ENCODE peak calls at places on chromosomes 12 and 14, in nine cellular contexts. M is fibroblast of lung, R is K562, J is mesendoderm, O is H9, U is mammary epithelial cell, K is IMR-90, F is mesenchymal stem cell, Y is neuronal stem cell. Z is an unnamed sample.

GRCh38 chr12:127516467-127516866 is 750.5 kb upstream of the TMEM132C start:
- DNase-seq in J (no peak), K (peak), U (no peak), R (no peak), M (peak), Y (no peak), F (peak), O (no peak), Z (peak)

GRCh38 chr14:95835331-95835730 is 41.3 kb upstream of the TUNAR start:
- DNase-seq in K (peak), R (no peak), U (no peak), F (no peak), M (peak), O (no peak), J (peak), Y (no peak), Z (no peak)

GRCh38 chr12:85923767-85924331 is 49.8 kb downstream of the NTS start:
- DNase-seq in Y (no peak), J (peak), R (peak), O (no peak), M (peak), U (peak), K (peak), F (peak), Z (peak)

GRCh38 chr12:120590741-120591407 is 9.7 kb upstream of the POP5 start:
- DNase-seq in R (no peak), F (no peak), J (no peak), K (no peak), O (no peak), U (no peak), Y (no peak), M (no peak), Z (no peak)

GRCh38 chr12:32681272-32681671 is 2.2 kb downstream of the DNM1L start:
- DNase-seq in R (no peak), O (no peak), M (no peak), K (no peak), Y (no peak), U (no peak), J (no peak), F (no peak), Z (no peak)

GRCh38 chr14:69263364-69263763 is 3.4 kb downstream of the GALNT16 start:
- DNase-seq in F (peak), J (no peak), K (peak), M (peak), O (no peak), U (peak), R (no peak), Y (no peak), Z (peak)

GRCh38 chr12:107296681-107297086 is 203.3 kb upstream of the CRY1 start:
- DNase-seq in F (no peak), J (no peak), Y (no peak), M (peak), U (peak), K (no peak), R (no peak), O (no peak), Z (peak)

GRCh38 chr12:52971701-52972329 is 22.9 kb downstream of the KRT18 start:
- DNase-seq in Y (no peak), F (peak), J (peak), U (peak), O (peak), M (peak), R (no peak), K (peak), Z (peak)

GRCh38 chr14:90381011-90381790 is 15.6 kb upstream of the CALM1 start:
- DNase-seq in O (no peak), K (no peak), R (no peak), F (peak), J (no peak), M (peak), Y (no peak), U (no peak), Z (peak)

GRCh38 chr12:120257041-120257821 is 8.3 kb downstream of the PXN start:
- DNase-seq in M (peak), O (peak), K (peak), R (no peak), J (peak), F (no peak), U (peak), Y (no peak), Z (peak)

GRCh38 chr14:66405158-66405557 is 81.0 kb upstream of the CCDC196 start:
- DNase-seq in F (no peak), K (peak), J (peak), R (no peak), O (peak), Y (no peak), M (peak), U (peak), Z (peak)

GRCh38 chr12:19971396-19971802 is 396.9 kb upstream of the PDE3A start:
- DNase-seq in F (peak), R (no peak), K (no peak), M (peak), O (peak), U (no peak), J (peak), Y (peak), Z (peak)

GRCh38 chr12:119206348-119207075 is 27.8 kb downstream of the HSPB8 start:
- DNase-seq in M (no peak), K (no peak), J (peak), F (no peak), Y (peak), U (no peak), R (no peak), O (peak), Z (no peak)

GRCh38 chr12:131856366-131857097 is 28.3 kb downstream of the MMP17 start:
- DNase-seq in F (no peak), Y (no peak), M (no peak), R (no peak), U (no peak), K (no peak), J (no peak), O (no peak), Z (no peak)

GRCh38 chr12:25788707-25789106 is 169.8 kb upstream of the RASSF8 start:
- DNase-seq in Y (no peak), U (no peak), K (no peak), J (peak), O (no peak), F (no peak), R (no peak), M (no peak), Z (no peak)

GRCh38 chr12:47686645-47687240 is 19.1 kb downstream of the RPAP3 start:
- DNase-seq in K (peak), U (peak), F (peak), O (no peak), Y (peak), J (peak), M (peak), R (peak), Z (peak)

GRCh38 chr14:52954346-52955214 is 3.7 kb upstream of the FERMT2 start:
- DNase-seq in J (peak), M (peak), K (peak), U (no peak), F (peak), Y (no peak), O (no peak), R (no peak), Z (no peak)

GRCh38 chr12:15049456-15050153 is 76.8 kb downstream of the PDE6H start:
- DNase-seq in F (no peak), Y (no peak), K (no peak), O (no peak), U (no peak), J (no peak), M (no peak), R (no peak), Z (no peak)

GRCh38 chr12:86727151-86727550 is 471.0 kb upstream of the MGAT4C start:
- DNase-seq in M (peak), R (no peak), Y (no peak), K (peak), F (peak), J (no peak), O (no peak), U (peak), Z (peak)

GRCh38 chr14:90624228-90624627 is 192.0 kb downstream of the TTC7B start:
- DNase-seq in K (peak), F (peak), J (no peak), Y (no peak), O (no peak), U (peak), R (no peak), M (peak), Z (peak)

GRCh38 chr14:73850940-73851339 is 691 bp upstream of the PTGR2 start:
- DNase-seq in R (no peak), M (peak), O (no peak), K (no peak), F (peak), Y (no peak), U (peak), J (peak), Z (peak)

GRCh38 chr12:98579347-98579746 is 14.1 kb upstream of the SLC25A3 start:
- DNase-seq in R (no peak), J (no peak), M (no peak), U (no peak), K (no peak), Y (no peak), O (no peak), F (no peak), Z (no peak)

GRCh38 chr12:9634177-9634803 is 26.6 kb upstream of the KLRB1 start:
- DNase-seq in R (peak), J (peak), O (no peak), Y (peak), F (peak), M (peak), K (peak), U (peak), Z (peak)

GRCh38 chr12:1978078-1978477 is 26.2 kb downstream of the DCP1B start:
- DNase-seq in Y (no peak), J (no peak), M (no peak), R (no peak), O (no peak), F (no peak), K (peak), U (no peak), Z (no peak)

GRCh38 chr12:132475304-132476037 is 14.5 kb upstream of the FBRSL1 start:
- DNase-seq in F (no peak), O (no peak), Y (no peak), U (no peak), M (no peak), K (no peak), R (peak), J (no peak), Z (peak)

GRCh38 chr14:60553855-60554254 is 44.9 kb downstream of the SIX6 start:
- DNase-seq in F (no peak), M (no peak), R (no peak), O (no peak), U (peak), K (no peak), Y (no peak), J (no peak), Z (peak)

GRCh38 chr14:30521899-30522736 is 36.8 kb upstream of the G2E3 start:
- DNase-seq in J (peak), K (peak), M (peak), U (peak), Y (peak), O (no peak), R (peak), F (peak), Z (peak)

GRCh38 chr12:114685320-114685781 is 1.4 kb upstream of the TBX3 start:
- DNase-seq in O (peak), K (no peak), M (no peak), U (no peak), R (no peak), J (peak), Y (no peak), F (no peak), Z (no peak)

GRCh38 chr12:41310367-41310766 is 122.2 kb downstream of the PDZRN4 start:
- DNase-seq in F (no peak), O (no peak), R (no peak), K (no peak), J (peak), U (no peak), M (no peak), Y (no peak), Z (no peak)

GRCh38 chr12:33265037-33265436 is 174.6 kb downstream of the SYT10 start:
- DNase-seq in M (no peak), F (no peak), K (no peak), U (no peak), R (no peak), O (no peak), J (no peak), Y (peak), Z (no peak)

GRCh38 chr14:93318927-93319326 is 13.9 kb downstream of the BTBD7 start:
- DNase-seq in M (peak), K (peak), F (peak), Y (no peak), O (no peak), R (no peak), U (no peak), J (no peak), Z (peak)

GRCh38 chr14:68637106-68638021 is 155.5 kb downstream of the ZFP36L1 start:
- DNase-seq in O (no peak), U (no peak), J (no peak), F (peak), K (peak), Y (no peak), M (peak), R (no peak), Z (peak)

GRCh38 chr12:70609739-70610491 is 27.3 kb downstream of the PTPRB start:
- DNase-seq in K (no peak), M (peak), R (peak), F (peak), Y (no peak), U (peak), J (peak), O (peak), Z (peak)

GRCh38 chr14:65103150-65103760 is 938 bp upstream of the MAX start:
- DNase-seq in U (no peak), M (peak), Y (no peak), R (no peak), F (peak), K (peak), J (peak), O (no peak), Z (peak)

GRCh38 chr12:106097011-106097410 is 41.7 kb downstream of the NUAK1 start:
- DNase-seq in M (peak), U (no peak), K (peak), O (no peak), R (no peak), Y (no peak), F (peak), J (no peak), Z (peak)

GRCh38 chr14:105394714-105395537 is 3.4 kb upstream of the TEX22 start:
- DNase-seq in K (no peak), J (no peak), Y (no peak), M (no peak), U (no peak), F (no peak), R (no peak), O (no peak), Z (no peak)

GRCh38 chr12:12717586-12718381 is 616 bp downstream of the CDKN1B start:
- DNase-seq in J (peak), R (no peak), Y (no peak), U (peak), F (peak), K (no peak), O (peak), M (peak), Z (peak)

GRCh38 chr12:131363416-131363815 is 347.5 kb upstream of the SFSWAP start:
- DNase-seq in F (no peak), O (no peak), M (no peak), R (no peak), K (no peak), U (no peak), Y (no peak), J (no peak), Z (no peak)

GRCh38 chr14:85531594-85532391 is 1.8 kb downstream of the FLRT2 start:
- DNase-seq in R (no peak), Y (peak), O (peak), K (peak), M (peak), U (peak), J (peak), F (peak), Z (peak)

DNA sequence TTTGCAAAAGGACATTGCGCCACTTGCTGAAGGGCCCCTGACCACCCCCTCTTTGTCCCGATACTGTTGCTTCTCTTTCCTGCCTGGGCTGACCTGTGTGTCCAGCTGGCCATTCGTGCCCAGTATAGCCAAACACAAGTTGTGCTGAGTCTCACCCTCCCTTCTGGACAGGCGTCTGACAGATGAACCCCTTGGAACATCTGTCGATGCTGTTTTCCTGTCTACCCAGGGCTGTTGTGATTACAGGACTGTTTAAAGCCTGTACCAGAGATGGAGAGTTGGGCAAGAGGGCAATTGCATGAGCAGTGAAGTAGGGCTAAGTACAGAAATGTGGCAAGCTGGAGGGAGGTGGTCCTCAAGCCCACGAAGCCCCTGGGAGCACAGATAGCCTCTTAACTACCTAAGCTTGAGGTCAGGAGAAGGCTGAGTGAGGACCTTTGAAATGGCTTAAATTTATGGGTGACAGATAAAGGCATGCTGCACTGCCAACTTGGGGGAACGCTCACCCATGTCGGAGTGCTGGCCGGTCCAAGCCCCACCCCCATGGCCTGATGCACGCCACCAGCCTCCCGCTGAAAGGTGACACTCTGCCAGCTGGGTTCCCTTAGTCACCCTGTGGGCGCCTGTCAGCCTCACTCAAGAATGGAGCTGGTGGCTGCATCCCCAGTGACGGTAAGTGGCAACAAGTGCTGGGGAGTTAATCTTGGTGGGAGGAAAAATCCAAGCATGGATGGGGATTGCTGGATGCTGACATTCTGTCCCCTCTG is 14.6 kb downstream of the ACACB start:
- DNase-seq in R (no peak), K (no peak), Y (no peak), U (no peak), J (no peak), O (no peak), F (no peak), M (no peak), Z (peak)
- H3K9ac ChIP-seq in R (no peak), K (no peak), Y (no peak), U (no peak), J (no peak), O (no peak), F (no peak), M (no peak), Z (no peak)

GRCh38 chr12:91985002-91985767 is 160.5 kb downstream of the BTG1 start:
- DNase-seq in R (no peak), U (no peak), M (peak), K (peak), F (peak), J (no peak), Y (no peak), O (no peak), Z (peak)

GRCh38 chr12:91988076-91988475 is 157.6 kb downstream of the BTG1 start:
- DNase-seq in F (no peak), K (no peak), J (no peak), U (no peak), O (no peak), M (no peak), R (no peak), Y (no peak), Z (no peak)

GRCh38 chr12:91983935-91984334 is 161.7 kb downstream of the BTG1 start:
- DNase-seq in Y (no peak), F (no peak), K (no peak), O (no peak), U (no peak), R (no peak), J (no peak), M (no peak), Z (no peak)

GRCh38 chr12:91984571-91984970 is 161.1 kb downstream of the BTG1 start:
- DNase-seq in F (no peak), R (no peak), K (peak), U (no peak), J (no peak), O (no peak), Y (no peak), M (peak), Z (peak)

GRCh38 chr12:91986084-91986483 is 159.6 kb downstream of the BTG1 start:
- DNase-seq in O (no peak), M (peak), K (peak), Y (peak), R (no peak), F (peak), U (peak), J (peak), Z (peak)
- H3K27ac ChIP-seq in O (no peak), M (no peak), K (peak), Y (no peak), R (no peak), F (no peak), U (no peak), J (no peak), Z (peak)

GRCh38 chr14:83714141-83714540 is 1815.8 kb upstream of the FLRT2 start:
- DNase-seq in J (no peak), R (no peak), F (no peak), M (no peak), K (no peak), U (no peak), Y (no peak), O (no peak), Z (no peak)
- H3K9ac ChIP-seq in J (no peak), R (no peak), F (no peak), M (no peak), K (no peak), U (no peak), Y (no peak), O (no peak), Z (no peak)

DNA sequence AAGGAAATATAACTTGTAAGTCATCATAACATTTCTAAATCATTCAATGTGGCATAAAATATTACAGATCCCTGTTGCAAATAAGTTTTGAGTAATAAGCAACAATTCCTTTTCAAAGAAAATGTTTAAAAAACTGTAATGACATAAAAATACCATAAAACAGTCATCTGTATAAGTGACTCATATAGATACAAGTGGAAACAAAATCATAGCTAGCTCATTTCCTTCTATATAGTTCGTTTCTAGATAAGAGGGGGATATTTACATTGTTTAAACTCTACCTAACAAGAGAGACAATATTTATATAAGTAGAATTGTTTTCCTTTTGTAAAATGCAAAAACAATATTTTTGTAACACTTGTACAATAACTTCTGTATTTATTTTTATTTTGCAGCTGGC is 148.9 kb downstream of the GRIP1 start:
- DNase-seq in R (no peak), K (no peak), J (no peak), M (no peak), U (no peak), F (no peak), Y (no peak), O (no peak), Z (no peak)
- H3K27ac ChIP-seq in R (no peak), K (no peak), J (no peak), M (no peak), U (no peak), F (no peak), Y (no peak), O (no peak), Z (no peak)

DNA sequence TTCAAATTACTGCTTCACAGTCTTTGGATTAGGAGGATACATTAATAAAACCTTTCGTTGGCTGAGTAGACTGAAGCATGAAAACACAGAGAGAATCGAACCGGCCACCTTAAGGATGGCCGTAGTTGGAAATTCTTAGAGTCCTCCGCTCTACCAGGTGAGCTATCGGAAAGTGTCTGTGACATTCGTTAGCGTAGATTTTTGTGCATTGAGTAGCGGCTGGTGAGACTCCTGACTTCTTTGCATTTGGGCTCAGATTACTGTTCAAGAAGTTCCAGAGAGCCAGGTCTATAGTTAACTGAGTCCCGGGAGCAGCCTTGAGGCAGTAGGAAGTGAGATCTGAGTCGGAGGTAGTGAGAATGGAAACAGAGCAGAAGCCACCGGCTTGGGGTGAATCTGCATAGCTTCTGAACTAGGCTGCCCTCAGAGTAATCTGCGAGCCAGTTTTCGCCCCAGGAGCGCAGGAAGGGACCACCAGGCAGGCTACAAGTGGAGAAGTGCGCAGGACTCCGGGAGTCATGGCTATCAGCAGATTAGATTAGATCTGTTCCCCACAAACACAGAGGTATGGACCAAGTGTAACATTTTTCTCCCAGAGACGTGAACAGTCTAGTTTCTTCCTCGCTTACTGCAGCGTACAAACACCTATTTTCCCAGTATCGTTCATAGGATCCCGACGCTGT is 11.0 kb downstream of the OR6S1 start:
- DNase-seq in K (peak), F (no peak), R (no peak), M (peak), Y (no peak), O (peak), U (peak), J (peak), Z (peak)
- H3K9ac ChIP-seq in K (no peak), F (peak), R (peak), M (no peak), Y (no peak), O (peak), U (no peak), J (peak), Z (peak)

Z was measured in GM23248.